ENCODE peak calls at places on chromosomes 7 and 10, in nine cellular contexts. U is right cardiac atrium, J is tibial artery, R is ovary, I is IMR-90, X is BJ, Y is iPS DF 6.9, O is GM23248, L is lower lobe of right lung. A is an unnamed sample.

GRCh38 chr7:25775999-25776736 is 375.8 kb upstream of the NFE2L3 start:
- DNase-seq in J (no peak), O (no peak), X (no peak), U (peak; percentile 76), L (no peak), R (no peak), Y (no peak), I (no peak), A (no peak)

GRCh38 chr7:11128500-11128899 is 154.8 kb downstream of the PHF14 start:
- DNase-seq in X (no peak), U (no peak), L (no peak), J (no peak), R (no peak), I (no peak), O (no peak), Y (peak; percentile 4), A (no peak)

GRCh38 chr10:71725998-71726672 is 6.6 kb upstream of the C10orf105 start:
- DNase-seq in Y (peak; percentile 22), L (no peak), X (no peak), R (no peak), J (no peak), I (peak; percentile 39), O (peak; percentile 66), U (no peak), A (no peak)

GRCh38 chr7:105346593-105347322 is 42.0 kb downstream of the SRPK2 start:
- DNase-seq in U (no peak), X (no peak), R (no peak), O (no peak), J (no peak), I (no peak), Y (no peak), L (no peak), A (no peak)

GRCh38 chr7:45979275-45980180 is 58.5 kb upstream of the IGFBP3 start:
- DNase-seq in U (no peak), L (no peak), R (no peak), O (peak; percentile 43), I (no peak), X (no peak), J (no peak), Y (no peak), A (no peak)

GRCh38 chr10:91196268-91197043 is 24.0 kb upstream of the PCGF5 start:
- DNase-seq in L (no peak), R (no peak), I (no peak), J (no peak), X (no peak), U (no peak), O (no peak), Y (no peak), A (no peak)

GRCh38 chr10:48271323-48271722 is 3.2 kb downstream of the FRMPD2 start:
- DNase-seq in J (no peak), U (no peak), X (no peak), I (no peak), O (no peak), L (no peak), Y (no peak), R (no peak), A (no peak)

GRCh38 chr10:3775671-3776551 is 9.1 kb downstream of the KLF6 start:
- DNase-seq in X (no peak), O (peak; percentile 71), J (no peak), U (peak; percentile 57), L (no peak), R (no peak), Y (no peak), I (peak; percentile 67), A (no peak)

GRCh38 chr7:29332027-29332806 is 137.6 kb downstream of the CHN2 start:
- DNase-seq in O (no peak), X (no peak), Y (no peak), R (no peak), U (peak; percentile 55), J (no peak), I (no peak), L (no peak), A (no peak)

GRCh38 chr10:70677620-70678249 is 5.4 kb downstream of the ADAMTS14 start:
- DNase-seq in Y (no peak), U (no peak), J (no peak), I (no peak), O (no peak), R (no peak), L (no peak), X (no peak), A (no peak)

DNA sequence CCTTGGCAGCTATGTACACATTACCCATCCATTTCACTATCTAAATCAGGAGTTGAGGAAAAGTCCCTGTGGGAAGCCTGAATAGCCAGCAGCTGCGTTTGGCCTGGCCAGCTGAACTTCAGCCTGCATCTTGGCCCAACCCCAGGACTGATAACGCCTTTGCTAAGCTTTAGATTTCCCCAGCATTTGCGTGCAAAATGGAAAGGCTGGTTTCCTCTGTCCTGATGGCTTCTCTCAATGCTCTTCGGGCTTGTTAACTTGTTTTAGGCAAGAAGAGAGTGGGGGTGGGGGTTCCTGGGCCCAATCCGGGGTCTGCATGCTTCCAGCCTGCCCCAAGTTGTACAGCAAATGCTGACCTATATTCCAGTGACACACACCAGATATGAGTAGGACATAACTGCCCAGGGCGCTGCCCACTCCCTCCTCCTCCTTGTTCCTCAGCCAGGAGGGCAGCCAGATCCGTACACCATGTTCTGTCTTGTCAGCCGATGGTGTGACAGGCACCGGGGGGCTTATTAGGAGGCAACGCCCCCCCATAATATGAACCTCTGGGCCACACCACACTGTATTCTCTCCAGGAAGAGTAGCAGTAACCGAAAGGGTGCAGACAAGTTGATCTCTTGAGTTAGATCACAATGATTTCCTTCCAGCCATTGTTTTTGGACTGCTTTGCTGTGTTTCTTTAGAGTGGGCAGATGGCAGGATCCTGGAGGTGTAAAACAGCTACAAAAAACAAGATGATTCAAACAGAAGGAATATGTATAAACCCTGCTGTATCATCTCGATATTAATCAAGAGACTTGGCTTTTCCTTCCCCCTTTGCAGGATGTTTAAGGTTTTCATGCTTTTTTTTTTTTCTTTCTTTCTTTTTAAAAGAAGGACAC is 339.0 kb downstream of the RNLS start:
- DNase-seq in X (no peak), L (peak; percentile 46), I (peak; percentile 87), J (peak; percentile 72), R (peak; percentile 82), U (peak; percentile 91), O (no peak), Y (no peak), A (no peak)
- H3K4me3 ChIP-seq in X (no peak overlapping the region), L (no peak overlapping the region), I (no peak overlapping the region), J (peak overlapping the region; percentile 13), R (no peak overlapping the region), U (peak overlapping the region; percentile 21), O (no peak overlapping the region), Y (no peak overlapping the region), A (no peak overlapping the region)

DNA sequence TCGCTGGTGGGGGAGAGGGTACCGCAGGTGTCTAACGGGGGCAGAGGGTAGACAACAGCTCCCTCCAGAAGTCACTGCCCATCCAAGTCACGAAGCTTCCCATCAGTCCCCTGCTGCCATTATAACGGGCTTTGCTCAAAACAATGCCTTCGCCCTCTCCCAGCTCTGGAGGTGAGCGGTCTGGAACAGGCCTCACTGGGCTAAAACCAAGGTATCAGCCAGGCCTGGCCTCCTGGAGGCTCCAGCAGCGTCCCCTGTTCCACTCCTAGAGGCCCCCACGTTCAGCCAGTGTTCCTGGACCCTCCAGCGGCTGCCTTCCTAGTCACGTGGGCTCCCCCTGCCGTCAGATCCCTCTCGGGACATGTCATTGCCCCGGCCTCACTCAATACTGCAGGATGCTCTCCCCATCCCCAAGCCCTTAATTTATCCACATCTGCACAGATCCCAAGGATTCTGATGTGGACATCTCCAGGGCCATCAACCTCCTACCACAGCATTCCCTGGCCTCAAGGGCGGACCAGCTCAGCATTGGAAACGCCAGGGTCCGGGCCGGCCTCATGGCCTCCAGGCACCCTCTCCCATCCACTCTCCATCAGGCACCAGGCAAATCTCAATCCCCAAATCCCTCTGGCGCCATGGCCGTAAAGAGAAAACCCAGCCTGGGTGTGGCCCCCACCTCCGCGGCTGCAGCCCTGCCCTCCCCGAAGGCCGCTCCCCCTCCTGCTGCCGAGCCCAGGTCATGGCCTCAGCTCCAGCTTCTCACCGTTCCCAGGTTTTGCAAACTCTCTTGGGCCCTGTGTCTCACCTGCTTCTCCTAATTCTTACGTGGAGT is 104.1 kb upstream of the FAM20C start:
- DNase-seq in O (no peak), Y (no peak), L (no peak), R (no peak), X (no peak), J (no peak), I (no peak), U (peak; percentile 42), A (no peak)
- H3K4me3 ChIP-seq in O (no peak overlapping the region), Y (no peak overlapping the region), L (no peak overlapping the region), R (no peak overlapping the region), X (no peak overlapping the region), J (no peak overlapping the region), I (no peak overlapping the region), U (no peak overlapping the region), A (no peak overlapping the region)

GRCh38 chr7:49773082-49773938 is at the start of gene VWC2:
- DNase-seq in J (no peak), R (peak; percentile 72), L (no peak), O (peak; percentile 6), Y (no peak), X (no peak), U (peak; percentile 80), I (no peak), A (no peak)
- H3K4me3 ChIP-seq in J (peak within 1 kb of the TSS; percentile 54), R (peak within 1 kb of the TSS; percentile 57), L (peak within 1 kb of the TSS; percentile 50), O (no peak within 1 kb of the TSS), Y (peak within 1 kb of the TSS; percentile 43), X (no peak within 1 kb of the TSS), U (peak within 1 kb of the TSS; percentile 67), I (no peak within 1 kb of the TSS), A (no peak within 1 kb of the TSS)

GRCh38 chr10:125155669-125156068 is 4.7 kb downstream of the CTBP2 start:
- DNase-seq in L (no peak), O (no peak), Y (no peak), X (no peak), J (no peak), I (no peak), R (no peak), U (no peak), A (no peak)

GRCh38 chr10:125156196-125156595 is 4.2 kb downstream of the CTBP2 start:
- DNase-seq in U (no peak), Y (no peak), O (no peak), J (no peak), X (no peak), R (no peak), I (no peak), L (no peak), A (no peak)

GRCh38 chr10:125158528-125159485 is 1.6 kb downstream of the CTBP2 start:
- DNase-seq in R (peak; percentile 68), I (peak; percentile 54), O (peak; percentile 71), U (peak; percentile 85), Y (no peak), X (no peak), L (peak; percentile 76), J (peak; percentile 79), A (no peak)

GRCh38 chr10:125156739-125157472 is 3.5 kb downstream of the CTBP2 start:
- DNase-seq in O (no peak), X (no peak), L (no peak), Y (no peak), R (no peak), J (peak; percentile 35), I (no peak), U (no peak), A (no peak)

DNA sequence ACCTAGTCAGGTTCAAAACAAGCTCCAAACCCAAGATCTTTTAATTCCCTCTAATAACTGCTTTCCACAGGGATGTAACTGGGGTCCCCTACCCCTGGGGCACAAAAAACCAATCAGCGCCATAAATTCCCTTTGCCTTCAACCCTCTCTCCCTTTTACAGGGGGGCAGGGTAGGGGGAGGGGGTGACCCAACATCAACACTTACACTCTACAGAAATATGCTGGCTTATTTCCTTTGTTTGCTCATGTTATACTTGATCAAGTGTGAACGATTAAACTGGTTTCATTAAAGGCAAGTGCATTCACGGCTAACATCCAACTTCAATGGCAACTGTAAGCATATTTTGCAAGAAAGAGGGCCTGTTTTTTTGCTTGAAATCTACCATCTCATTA is 2.9 kb downstream of the CTBP2 start:
- DNase-seq in R (no peak), Y (no peak), J (no peak), L (no peak), U (no peak), I (no peak), X (no peak), O (peak; percentile 33), A (no peak)
- H3K4me3 ChIP-seq in R (peak overlapping the region; percentile 91), Y (peak overlapping the region; percentile 30), J (peak overlapping the region; percentile 79), L (peak overlapping the region; percentile 77), U (no peak overlapping the region), I (peak overlapping the region; percentile 34), X (peak overlapping the region; percentile 73), O (peak overlapping the region; percentile 97), A (peak overlapping the region; percentile 72)

A was measured in AG04449.